ENCODE peak calls at places on chromosome 21, in five cellular contexts. E, X, C, W and J are unnamed samples.

GRCh38 chr21:36973986-36974850 is 7.7 kb upstream of the HLCS start:
- DNase-seq in E (no peak), X (no peak), C (no peak), W (no peak), J (no peak)

GRCh38 chr21:34843562-34843961 is 174.8 kb downstream of the CLIC6 start:
- DNase-seq in E (no peak), X (no peak), C (no peak), W (no peak), J (no peak)

GRCh38 chr21:14645702-14646101 is 99.6 kb upstream of the SAMSN1 start:
- DNase-seq in E (no peak), X (no peak), C (no peak), W (no peak), J (no peak)

GRCh38 chr21:35565204-35565611 is 495.1 kb downstream of the SETD4 start:
- DNase-seq in E (no peak), X (no peak), C (peak; percentile 52), W (no peak), J (no peak)

GRCh38 chr21:37117204-37117603 is 44.1 kb downstream of the TTC3 start:
- DNase-seq in E (no peak), X (no peak), C (no peak), W (no peak), J (no peak)

GRCh38 chr21:28737671-28738279 is 254.9 kb downstream of the LTN1 start:
- DNase-seq in E (no peak), X (no peak), C (no peak), W (no peak), J (no peak)

GRCh38 chr21:18832081-18832670 is 428.6 kb upstream of the TMPRSS15 start:
- DNase-seq in E (no peak), X (no peak), C (no peak), W (no peak), J (no peak)

GRCh38 chr21:29293495-29293894 is 5.2 kb upstream of the BACH1 start:
- DNase-seq in E (no peak), X (no peak), C (no peak), W (no peak), J (no peak)

GRCh38 chr21:43368685-43369084 is 58.2 kb downstream of the SIK1 start:
- DNase-seq in E (no peak), X (no peak), C (no peak), W (no peak), J (no peak)

GRCh38 chr21:42706765-42707164 is 53.3 kb downstream of the PDE9A start:
- DNase-seq in E (no peak), X (no peak), C (no peak), W (no peak), J (no peak)

GRCh38 chr21:44059710-44060109 is 47.5 kb upstream of the PWP2 start:
- DNase-seq in E (no peak), X (no peak), C (no peak), W (no peak), J (no peak)

GRCh38 chr21:34520769-34521508 is 8.9 kb upstream of the KCNE1 start:
- DNase-seq in E (no peak), X (no peak), C (no peak), W (no peak), J (no peak)

GRCh38 chr21:43302356-43302700 is 124.6 kb downstream of the SIK1 start:
- DNase-seq in E (no peak), X (no peak), C (no peak), W (no peak), J (no peak)

GRCh38 chr21:15063821-15064575 is 802 bp downstream of the NRIP1 start:
- DNase-seq in E (no peak), X (no peak), C (no peak), W (peak; percentile 17), J (peak; percentile 86)

GRCh38 chr21:33642896-33643657 is 776 bp downstream of the ITSN1 start:
- DNase-seq in E (no peak), X (no peak), C (no peak), W (peak; percentile 24), J (peak; percentile 86)

GRCh38 chr21:43769325-43769958 is 6.7 kb downstream of the CSTB start:
- DNase-seq in E (no peak), X (no peak), C (no peak), W (no peak), J (no peak)

GRCh38 chr21:33308586-33309490 is 15.9 kb upstream of the IFNAR1 start:
- DNase-seq in E (no peak), X (no peak), C (no peak), W (no peak), J (no peak)

GRCh38 chr21:43913928-43914327 is 48.9 kb downstream of the AGPAT3 start:
- DNase-seq in E (no peak), X (no peak), C (no peak), W (no peak), J (no peak)

GRCh38 chr21:42839271-42840231 is 39.8 kb downstream of the WDR4 start:
- DNase-seq in E (no peak), X (no peak), C (no peak), W (no peak), J (peak; percentile 80)

GRCh38 chr21:25501996-25502665 is 105.2 kb downstream of the MRPL39 start:
- DNase-seq in E (no peak), X (no peak), C (no peak), W (no peak), J (no peak)

GRCh38 chr21:43644609-43645008 is 14.7 kb downstream of the HSF2BP start:
- DNase-seq in E (no peak), X (no peak), C (no peak), W (no peak), J (no peak)

GRCh38 chr21:44006017-44006624 is 6.0 kb upstream of the TRAPPC10 start:
- DNase-seq in E (no peak), X (no peak), C (no peak), W (no peak), J (no peak)

GRCh38 chr21:26177741-26178452 is 7.3 kb upstream of the APP start:
- DNase-seq in E (no peak), X (no peak), C (no peak), W (no peak), J (no peak)

GRCh38 chr21:14900058-14900457 is 164.7 kb downstream of the NRIP1 start:
- DNase-seq in E (no peak), X (no peak), C (no peak), W (no peak), J (no peak)

GRCh38 chr21:43354016-43354420 is 72.9 kb downstream of the SIK1 start:
- DNase-seq in E (no peak), X (no peak), C (no peak), W (no peak), J (no peak)

GRCh38 chr21:42672699-42673458 is 19.5 kb downstream of the PDE9A start:
- DNase-seq in E (no peak), X (no peak), C (no peak), W (no peak), J (no peak)

GRCh38 chr21:16945580-16945979 is 567.3 kb upstream of the CXADR start:
- DNase-seq in E (no peak), X (no peak), C (no peak), W (no peak), J (no peak)

DNA sequence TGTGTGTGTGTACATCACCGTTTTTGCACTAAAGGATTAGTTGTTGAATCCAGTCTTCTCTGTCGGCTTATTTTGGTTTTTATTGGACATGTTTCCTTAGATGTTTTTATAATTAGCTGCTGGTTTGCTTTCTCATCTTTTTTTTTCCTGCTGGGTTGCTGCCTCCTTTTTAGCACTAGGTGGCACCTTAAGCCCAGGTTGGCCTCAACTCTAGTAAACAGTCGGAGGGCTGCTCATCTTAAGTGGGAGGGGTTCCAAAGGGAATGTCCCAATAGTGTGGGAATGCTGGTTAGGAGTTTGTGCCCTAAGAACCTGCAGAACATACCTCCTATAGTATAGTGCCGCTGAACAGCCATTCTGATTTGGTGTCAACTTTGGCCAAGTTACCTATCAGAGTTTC is 570.1 kb upstream of the CXADR start:
- DNase-seq in E (no peak), X (no peak), C (no peak), W (no peak), J (no peak)
- TF ChIP-seq CTCF in E (peak; percentile 35), X (peak; percentile 35), C (no peak), W (peak; percentile 36), J (peak; percentile 45)

DNA sequence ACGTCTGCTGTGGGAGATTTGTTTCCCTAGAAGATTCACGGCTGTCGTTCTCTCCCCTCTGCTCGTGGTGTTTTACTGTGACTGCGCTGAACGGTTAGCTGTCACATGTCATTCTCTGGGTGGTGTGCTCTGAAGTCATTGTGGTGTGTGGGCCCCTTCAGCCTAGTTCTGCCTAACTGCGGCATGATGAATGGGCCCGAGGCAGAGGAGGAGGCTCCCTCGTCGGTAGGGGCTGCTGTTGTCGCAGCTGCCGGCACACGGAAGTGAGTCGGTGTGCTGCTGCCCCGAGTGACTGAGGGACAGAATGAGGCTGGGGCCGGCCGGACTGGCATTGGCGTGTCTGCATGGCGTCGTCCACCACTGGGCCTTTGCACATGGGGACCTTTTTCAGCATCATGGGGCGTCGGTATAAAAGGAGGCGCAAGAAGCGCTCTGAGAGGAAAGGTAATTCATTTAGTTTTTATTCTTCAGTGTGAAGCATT is 77.9 kb downstream of the ADARB1 start:
- DNase-seq in E (no peak), X (no peak), C (no peak), W (no peak), J (peak; percentile 85)
- TF ChIP-seq CTCF in E (no peak), X (no peak), C (no peak), W (peak; percentile 23), J (peak; percentile 52)

DNA sequence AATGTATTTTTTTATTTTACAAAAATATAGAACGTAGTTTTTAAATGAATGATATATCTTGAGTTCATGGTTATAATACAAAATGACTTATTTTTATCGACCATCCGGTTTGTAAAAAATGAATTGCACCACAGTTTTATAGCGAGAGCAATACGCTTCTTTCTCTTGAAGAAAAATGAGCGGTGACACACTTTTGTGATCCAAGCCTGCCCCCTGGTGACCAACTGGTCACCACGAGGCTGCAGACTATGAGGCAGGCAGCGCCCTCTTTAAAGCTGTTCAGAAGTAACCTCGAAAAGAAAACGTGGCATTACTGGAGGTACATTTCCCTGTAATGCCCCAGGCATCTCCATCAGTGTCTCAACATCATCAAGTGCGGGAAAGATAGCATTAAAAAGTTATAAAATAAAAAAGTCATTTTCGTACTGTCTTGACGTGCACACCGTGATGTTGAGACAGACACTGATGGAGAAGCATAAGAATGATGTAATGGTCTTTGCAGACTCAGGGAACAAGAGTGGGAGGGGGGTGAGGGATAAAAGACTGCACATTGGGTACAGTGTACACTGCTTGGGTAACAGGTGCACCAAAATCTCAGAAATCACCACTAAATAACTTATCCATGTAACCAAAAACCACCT is 734.2 kb upstream of the ADAMTS5 start:
- DNase-seq in E (no peak), X (peak; percentile 14), C (peak; percentile 18), W (peak; percentile 69), J (peak; percentile 93)
- TF ChIP-seq CTCF in E (peak; percentile 88), X (peak; percentile 95), C (peak; percentile 73), W (peak; percentile 93), J (peak; percentile 95)

DNA sequence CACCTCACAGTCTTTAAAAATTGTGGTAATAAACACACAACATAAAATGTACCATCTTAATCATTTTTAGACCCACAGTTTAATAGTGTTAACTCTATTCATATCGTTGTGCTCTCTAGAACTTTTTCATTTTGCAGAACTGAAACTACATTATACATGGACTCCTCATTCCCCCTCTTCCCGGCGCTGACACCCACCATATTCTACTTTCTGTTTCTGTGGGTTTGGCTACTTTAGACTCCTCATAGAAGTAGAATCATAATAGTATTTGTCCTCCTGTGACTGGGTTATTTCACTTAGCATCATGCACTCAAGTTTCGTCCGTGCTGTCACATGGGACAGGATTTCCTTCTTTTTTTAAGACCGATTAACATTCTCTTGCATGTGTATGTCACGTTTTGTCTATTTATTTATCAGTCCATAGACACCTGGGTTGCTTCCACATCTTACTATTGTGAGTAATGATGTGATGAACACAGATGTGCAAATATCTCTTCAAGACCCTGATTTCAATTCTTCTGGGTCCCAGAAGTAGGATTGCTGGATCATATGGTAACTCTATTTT is 62.9 kb upstream of the TMPRSS2 start:
- DNase-seq in E (no peak), X (no peak), C (no peak), W (no peak), J (no peak)
- TF ChIP-seq CTCF in E (no peak), X (no peak), C (no peak), W (no peak), J (no peak)